ENCODE peak calls at places on chromosomes 5 and 9, in nine cellular contexts. One of them, this sample, is unnamed.

GRCh38 chr9:116232425-116233159 is 79.0 kb downstream of the PAPPA start:
- DNase-seq in CD8-positive, alpha-beta T cell: no peak
- DNase-seq in breast epithelium: no peak
- DNase-seq in A549: peak; percentile 98
- DNase-seq in tibial artery: no peak
- DNase-seq in tibial nerve: no peak
- DNase-seq in ascending aorta: no peak
- DNase-seq in H1: no peak
- DNase-seq in SK-N-SH: no peak
- DNase-seq in this sample: no peak

GRCh38 chr5:136018814-136019777 is 9.7 kb upstream of the TGFBI start:
- DNase-seq in CD8-positive, alpha-beta T cell: no peak
- DNase-seq in breast epithelium: no peak
- DNase-seq in A549: peak; percentile 80
- DNase-seq in tibial artery: no peak
- DNase-seq in tibial nerve: peak; percentile 38
- DNase-seq in ascending aorta: no peak
- DNase-seq in H1: no peak
- DNase-seq in SK-N-SH: peak; percentile 82
- DNase-seq in this sample: no peak

GRCh38 chr9:72646061-72646460 is 124.7 kb downstream of the TMC1 start:
- DNase-seq in CD8-positive, alpha-beta T cell: no peak
- DNase-seq in breast epithelium: no peak
- DNase-seq in A549: no peak
- DNase-seq in tibial artery: no peak
- DNase-seq in tibial nerve: no peak
- DNase-seq in ascending aorta: no peak
- DNase-seq in H1: no peak
- DNase-seq in SK-N-SH: no peak
- DNase-seq in this sample: no peak

GRCh38 chr5:61587120-61587519 is 255.1 kb downstream of the ZSWIM6 start:
- DNase-seq in CD8-positive, alpha-beta T cell: no peak
- DNase-seq in breast epithelium: no peak
- DNase-seq in A549: no peak
- DNase-seq in tibial artery: no peak
- DNase-seq in tibial nerve: no peak
- DNase-seq in ascending aorta: no peak
- DNase-seq in H1: no peak
- DNase-seq in SK-N-SH: no peak
- DNase-seq in this sample: no peak

GRCh38 chr9:111352545-111352944 is 22.5 kb upstream of the OR2K2 start:
- DNase-seq in CD8-positive, alpha-beta T cell: no peak
- DNase-seq in breast epithelium: no peak
- DNase-seq in A549: no peak
- DNase-seq in tibial artery: no peak
- DNase-seq in tibial nerve: no peak
- DNase-seq in ascending aorta: no peak
- DNase-seq in H1: no peak
- DNase-seq in SK-N-SH: no peak
- DNase-seq in this sample: no peak

GRCh38 chr9:113463418-113464285 is at the start of gene RGS3:
- DNase-seq in CD8-positive, alpha-beta T cell: no peak
- DNase-seq in breast epithelium: peak; percentile 74
- DNase-seq in A549: peak; percentile 68
- DNase-seq in tibial artery: peak; percentile 84
- DNase-seq in tibial nerve: no peak
- DNase-seq in ascending aorta: peak; percentile 37
- DNase-seq in H1: peak; percentile 88
- DNase-seq in SK-N-SH: no peak
- DNase-seq in this sample: no peak

GRCh38 chr5:180646289-180646962 is 3.0 kb downstream of the FLT4 start:
- DNase-seq in CD8-positive, alpha-beta T cell: no peak
- DNase-seq in breast epithelium: no peak
- DNase-seq in A549: no peak
- DNase-seq in tibial artery: no peak
- DNase-seq in tibial nerve: no peak
- DNase-seq in ascending aorta: no peak
- DNase-seq in H1: peak; percentile 43
- DNase-seq in SK-N-SH: peak; percentile 21
- DNase-seq in this sample: no peak

GRCh38 chr5:103356344-103357091 is 98.0 kb downstream of the MACIR start:
- DNase-seq in CD8-positive, alpha-beta T cell: no peak
- DNase-seq in breast epithelium: no peak
- DNase-seq in A549: no peak
- DNase-seq in tibial artery: no peak
- DNase-seq in tibial nerve: no peak
- DNase-seq in ascending aorta: no peak
- DNase-seq in H1: no peak
- DNase-seq in SK-N-SH: no peak
- DNase-seq in this sample: no peak

GRCh38 chr9:106885451-106885850 is 22.5 kb downstream of the ZNF462 start:
- DNase-seq in CD8-positive, alpha-beta T cell: no peak
- DNase-seq in breast epithelium: no peak
- DNase-seq in A549: peak; percentile 67
- DNase-seq in tibial artery: no peak
- DNase-seq in tibial nerve: no peak
- DNase-seq in ascending aorta: no peak
- DNase-seq in H1: no peak
- DNase-seq in SK-N-SH: no peak
- DNase-seq in this sample: no peak

GRCh38 chr9:124296094-124296493 is 38.3 kb downstream of the NEK6 start:
- DNase-seq in CD8-positive, alpha-beta T cell: no peak
- DNase-seq in breast epithelium: no peak
- DNase-seq in A549: no peak
- DNase-seq in tibial artery: no peak
- DNase-seq in tibial nerve: no peak
- DNase-seq in ascending aorta: no peak
- DNase-seq in H1: no peak
- DNase-seq in SK-N-SH: peak; percentile 48
- DNase-seq in this sample: no peak

GRCh38 chr9:124295097-124295794 is 37.5 kb downstream of the NEK6 start:
- DNase-seq in CD8-positive, alpha-beta T cell: no peak
- DNase-seq in breast epithelium: no peak
- DNase-seq in A549: no peak
- DNase-seq in tibial artery: no peak
- DNase-seq in tibial nerve: no peak
- DNase-seq in ascending aorta: no peak
- DNase-seq in H1: no peak
- DNase-seq in SK-N-SH: peak; percentile 92
- DNase-seq in this sample: no peak

GRCh38 chr9:124291801-124292396 is 34.1 kb downstream of the NEK6 start:
- DNase-seq in CD8-positive, alpha-beta T cell: no peak
- DNase-seq in breast epithelium: no peak
- DNase-seq in A549: no peak
- DNase-seq in tibial artery: peak; percentile 79
- DNase-seq in tibial nerve: no peak
- DNase-seq in ascending aorta: no peak
- DNase-seq in H1: no peak
- DNase-seq in SK-N-SH: no peak
- DNase-seq in this sample: no peak

GRCh38 chr9:124292696-124293593 is 35.2 kb downstream of the NEK6 start:
- DNase-seq in CD8-positive, alpha-beta T cell: no peak
- DNase-seq in breast epithelium: no peak
- DNase-seq in A549: no peak
- DNase-seq in tibial artery: no peak
- DNase-seq in tibial nerve: no peak
- DNase-seq in ascending aorta: no peak
- DNase-seq in H1: no peak
- DNase-seq in SK-N-SH: no peak
- DNase-seq in this sample: no peak

GRCh38 chr9:124293712-124294504 is 36.2 kb downstream of the NEK6 start:
- DNase-seq in CD8-positive, alpha-beta T cell: no peak
- DNase-seq in breast epithelium: no peak
- DNase-seq in A549: no peak
- DNase-seq in tibial artery: no peak
- DNase-seq in tibial nerve: no peak
- DNase-seq in ascending aorta: no peak
- DNase-seq in H1: peak; percentile 59
- DNase-seq in SK-N-SH: no peak
- DNase-seq in this sample: no peak
- H3K4me1 ChIP-seq in CD8-positive, alpha-beta T cell: no peaks in the 10 kb centered on the region
- H3K4me1 ChIP-seq in breast epithelium: peaks cover 24% of the 10 kb centered on the region
- H3K4me1 ChIP-seq in A549: peaks cover 81% of the 10 kb centered on the region
- H3K4me1 ChIP-seq in tibial artery: peaks cover 89% of the 10 kb centered on the region
- H3K4me1 ChIP-seq in tibial nerve: peaks cover 92% of the 10 kb centered on the region
- H3K4me1 ChIP-seq in ascending aorta: peaks cover 45% of the 10 kb centered on the region
- H3K4me1 ChIP-seq in H1: peaks cover 25% of the 10 kb centered on the region
- H3K4me1 ChIP-seq in SK-N-SH: peaks cover 32% of the 10 kb centered on the region
- H3K4me1 ChIP-seq in this sample: peaks cover 53% of the 10 kb centered on the region

GRCh38 chr5:68285857-68286611 is 70.5 kb downstream of the PIK3R1 start:
- DNase-seq in CD8-positive, alpha-beta T cell: no peak
- DNase-seq in breast epithelium: no peak
- DNase-seq in A549: peak; percentile 61
- DNase-seq in tibial artery: no peak
- DNase-seq in tibial nerve: no peak
- DNase-seq in ascending aorta: no peak
- DNase-seq in H1: no peak
- DNase-seq in SK-N-SH: peak; percentile 36
- DNase-seq in this sample: no peak
- H3K4me1 ChIP-seq in CD8-positive, alpha-beta T cell: peaks cover 90% of the 10 kb centered on the region
- H3K4me1 ChIP-seq in breast epithelium: peaks cover 31% of the 10 kb centered on the region
- H3K4me1 ChIP-seq in A549: peaks cover 50% of the 10 kb centered on the region
- H3K4me1 ChIP-seq in tibial artery: peaks cover 84% of the 10 kb centered on the region
- H3K4me1 ChIP-seq in tibial nerve: peaks cover 71% of the 10 kb centered on the region
- H3K4me1 ChIP-seq in ascending aorta: peaks cover 43% of the 10 kb centered on the region
- H3K4me1 ChIP-seq in H1: peaks cover 5% of the 10 kb centered on the region
- H3K4me1 ChIP-seq in SK-N-SH: peaks cover 17% of the 10 kb centered on the region
- H3K4me1 ChIP-seq in this sample: peaks cover 25% of the 10 kb centered on the region

GRCh38 chr9:70411930-70412677 is 2.4 kb downstream of the KLF9 start:
- DNase-seq in CD8-positive, alpha-beta T cell: peak; percentile 36
- DNase-seq in breast epithelium: peak; percentile 62
- DNase-seq in A549: no peak
- DNase-seq in tibial artery: peak; percentile 88
- DNase-seq in tibial nerve: peak; percentile 60
- DNase-seq in ascending aorta: no peak
- DNase-seq in H1: peak; percentile 52
- DNase-seq in SK-N-SH: peak; percentile 57
- DNase-seq in this sample: peak; percentile 6

GRCh38 chr9:70409800-70410199 is 4.7 kb downstream of the KLF9 start:
- DNase-seq in CD8-positive, alpha-beta T cell: no peak
- DNase-seq in breast epithelium: no peak
- DNase-seq in A549: no peak
- DNase-seq in tibial artery: no peak
- DNase-seq in tibial nerve: no peak
- DNase-seq in ascending aorta: no peak
- DNase-seq in H1: no peak
- DNase-seq in SK-N-SH: no peak
- DNase-seq in this sample: no peak

GRCh38 chr9:70409280-70409679 is 5.2 kb downstream of the KLF9 start:
- DNase-seq in CD8-positive, alpha-beta T cell: no peak
- DNase-seq in breast epithelium: no peak
- DNase-seq in A549: no peak
- DNase-seq in tibial artery: no peak
- DNase-seq in tibial nerve: no peak
- DNase-seq in ascending aorta: no peak
- DNase-seq in H1: no peak
- DNase-seq in SK-N-SH: no peak
- DNase-seq in this sample: no peak

GRCh38 chr9:70411141-70411929 is 3.1 kb downstream of the KLF9 start:
- DNase-seq in CD8-positive, alpha-beta T cell: no peak
- DNase-seq in breast epithelium: no peak
- DNase-seq in A549: no peak
- DNase-seq in tibial artery: peak; percentile 83
- DNase-seq in tibial nerve: peak; percentile 39
- DNase-seq in ascending aorta: no peak
- DNase-seq in H1: no peak
- DNase-seq in SK-N-SH: no peak
- DNase-seq in this sample: no peak

DNA sequence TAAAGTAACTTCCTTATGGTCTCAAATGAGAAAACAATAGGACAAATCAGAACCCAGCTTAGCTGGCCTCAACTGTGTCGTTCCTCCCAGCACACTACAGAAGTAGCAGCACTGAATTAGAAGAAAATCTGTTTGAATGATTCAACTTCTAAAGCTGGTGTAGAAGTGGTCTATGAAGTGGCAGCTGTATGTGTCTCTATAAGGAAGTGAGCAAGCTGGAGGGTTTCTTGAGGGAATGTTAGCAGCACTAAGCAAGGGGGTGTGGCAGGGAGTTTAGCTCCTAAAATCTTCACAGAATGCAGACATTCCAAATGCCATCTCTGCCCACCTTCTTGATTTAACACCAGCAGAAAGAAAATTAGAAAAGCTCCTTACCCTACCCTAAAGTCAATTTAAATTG is 4.1 kb downstream of the KLF9 start:
- DNase-seq in CD8-positive, alpha-beta T cell: no peak
- DNase-seq in breast epithelium: no peak
- DNase-seq in A549: no peak
- DNase-seq in tibial artery: peak; percentile 34
- DNase-seq in tibial nerve: no peak
- DNase-seq in ascending aorta: no peak
- DNase-seq in H1: no peak
- DNase-seq in SK-N-SH: no peak
- DNase-seq in this sample: no peak
- H3K4me1 ChIP-seq in CD8-positive, alpha-beta T cell: peaks cover 59% of the 10 kb centered on the region
- H3K4me1 ChIP-seq in breast epithelium: peaks cover 26% of the 10 kb centered on the region
- H3K4me1 ChIP-seq in A549: peaks cover 4% of the 10 kb centered on the region
- H3K4me1 ChIP-seq in tibial artery: peaks cover 54% of the 10 kb centered on the region
- H3K4me1 ChIP-seq in tibial nerve: peaks cover 38% of the 10 kb centered on the region
- H3K4me1 ChIP-seq in ascending aorta: peaks cover 52% of the 10 kb centered on the region
- H3K4me1 ChIP-seq in H1: peaks cover 18% of the 10 kb centered on the region
- H3K4me1 ChIP-seq in SK-N-SH: peaks cover 21% of the 10 kb centered on the region
- H3K4me1 ChIP-seq in this sample: peaks cover 23% of the 10 kb centered on the region

DNA sequence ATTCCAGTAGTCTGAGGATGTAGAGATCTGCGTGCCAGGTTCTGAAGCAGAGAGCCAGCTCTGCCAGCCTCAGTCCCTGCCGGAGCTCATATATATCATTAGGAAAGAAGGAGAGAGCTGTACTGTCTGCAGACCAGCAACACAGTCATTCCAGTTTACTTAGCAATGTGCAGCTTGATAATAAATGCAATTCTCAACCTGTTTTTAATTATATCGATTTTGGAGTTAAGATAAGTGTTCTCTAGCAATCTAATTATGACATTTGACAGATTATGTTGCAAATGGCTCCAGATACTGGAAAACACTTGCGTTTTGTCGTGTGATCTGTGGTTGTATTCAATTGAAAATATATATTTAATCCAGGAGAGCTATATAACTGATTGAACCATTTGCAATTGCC is 540.5 kb downstream of the CTNND2 start:
- DNase-seq in CD8-positive, alpha-beta T cell: no peak
- DNase-seq in breast epithelium: no peak
- DNase-seq in A549: no peak
- DNase-seq in tibial artery: no peak
- DNase-seq in tibial nerve: no peak
- DNase-seq in ascending aorta: no peak
- DNase-seq in H1: no peak
- DNase-seq in SK-N-SH: peak; percentile 49
- DNase-seq in this sample: no peak
- H3K4me1 ChIP-seq in CD8-positive, alpha-beta T cell: no peaks in the 10 kb centered on the region
- H3K4me1 ChIP-seq in breast epithelium: no peaks in the 10 kb centered on the region
- H3K4me1 ChIP-seq in A549: no peaks in the 10 kb centered on the region
- H3K4me1 ChIP-seq in tibial artery: no peaks in the 10 kb centered on the region
- H3K4me1 ChIP-seq in tibial nerve: no peaks in the 10 kb centered on the region
- H3K4me1 ChIP-seq in ascending aorta: no peaks in the 10 kb centered on the region
- H3K4me1 ChIP-seq in H1: no peaks in the 10 kb centered on the region
- H3K4me1 ChIP-seq in SK-N-SH: no peaks in the 10 kb centered on the region
- H3K4me1 ChIP-seq in this sample: no peaks in the 10 kb centered on the region

This sample was measured in esophagus squamous epithelium.